ENCODE peak calls at places on chromosomes 16 and 17, in five cellular contexts. Y is endothelial cell; U is hepatic stellate cell; R is activated T-helper 9 cell treated with anti-CD3 and anti-CD28 coated beads, Interleukin-2, amount 50 U/mL, for 16 hours; Q is NCI-H460. H is an unnamed sample.

GRCh38 chr17:77909236-77909635 is 49.3 kb upstream of the TNRC6C start:
- DNase-seq in R (no peak), Y (no peak), U (no peak), Q (no peak), H (no peak)

GRCh38 chr17:70563301-70563820 is 394.0 kb downstream of the KCNJ2 start:
- DNase-seq in Q (no peak), Y (no peak), R (no peak), U (no peak), H (no peak)

GRCh38 chr17:6514371-6514770 is 42.0 kb downstream of the PITPNM3 start:
- DNase-seq in Q (no peak), U (no peak), R (no peak), Y (no peak), H (no peak)

GRCh38 chr17:80861892-80862291 is 129.7 kb upstream of the CHMP6 start:
- DNase-seq in R (peak), Q (no peak), Y (peak), U (peak), H (no peak)

GRCh38 chr17:81194941-81195901 is 27.5 kb downstream of the CEP131 start:
- DNase-seq in Q (no peak), U (no peak), R (no peak), Y (no peak), H (no peak)

GRCh38 chr16:27432600-27432957 is 30.6 kb downstream of the IL21R start:
- DNase-seq in R (no peak), Y (peak), U (peak), Q (no peak), H (peak)

GRCh38 chr17:14745122-14745521 is 444.2 kb downstream of the HS3ST3B1 start:
- DNase-seq in U (no peak), R (no peak), Q (no peak), Y (no peak), H (no peak)

GRCh38 chr16:48623304-48624016 is 13.5 kb upstream of the N4BP1 start:
- DNase-seq in R (peak), Q (peak), Y (peak), U (peak), H (peak)

GRCh38 chr16:88330971-88331890 is 51.5 kb upstream of the ZNF469 start:
- DNase-seq in R (no peak), U (no peak), Q (no peak), Y (no peak), H (no peak)

GRCh38 chr16:23835390-23836077 is at the start of gene PRKCB:
- DNase-seq in U (no peak), Q (peak), Y (peak), R (peak), H (peak)

GRCh38 chr16:50445603-50446250 is 76.9 kb upstream of the BRD7 start:
- DNase-seq in U (no peak), R (no peak), Q (no peak), Y (no peak), H (no peak)

GRCh38 chr17:17168401-17168800 is 37.7 kb downstream of the PLD6 start:
- DNase-seq in Q (no peak), R (no peak), Y (no peak), U (no peak), H (no peak)

GRCh38 chr16:4109250-4109736 is 6.9 kb downstream of the ADCY9 start:
- DNase-seq in R (no peak), Q (no peak), Y (no peak), U (no peak), H (no peak)

GRCh38 chr17:28612936-28613872 is 781 bp downstream of the RSKR start:
- DNase-seq in R (peak), Q (peak), U (peak), Y (peak), H (no peak)

GRCh38 chr16:48609453-48610023 is 442 bp downstream of the N4BP1 start:
- DNase-seq in Y (no peak), Q (peak), R (peak), U (no peak), H (peak)

GRCh38 chr17:17537311-17538099 is 41.3 kb upstream of the RASD1 start:
- DNase-seq in Q (no peak), Y (no peak), R (no peak), U (no peak), H (no peak)

GRCh38 chr17:21280081-21280518 is 4.4 kb upstream of the MAP2K3 start:
- DNase-seq in U (peak), R (peak), Q (peak), Y (peak), H (peak)

GRCh38 chr16:10782628-10783027 is 36.0 kb downstream of the TVP23A start:
- DNase-seq in R (no peak), Q (no peak), Y (no peak), U (no peak), H (no peak)

GRCh38 chr17:8153550-8153956 is 1.3 kb upstream of the PER1 start:
- DNase-seq in U (peak), Y (no peak), R (no peak), Q (no peak), H (peak)

GRCh38 chr16:4946917-4947316 is 10.0 kb upstream of the PPL start:
- DNase-seq in Y (no peak), R (no peak), Q (no peak), U (no peak), H (no peak)

GRCh38 chr17:41338961-41339485 is 11.6 kb downstream of the KRT33A start:
- DNase-seq in Q (no peak), R (no peak), U (no peak), Y (no peak), H (no peak)

GRCh38 chr17:8710766-8711165 is 33.9 kb downstream of the CCDC42 start:
- DNase-seq in R (no peak), Y (no peak), U (no peak), Q (no peak), H (no peak)

GRCh38 chr16:9055115-9055514 is 36.3 kb upstream of the HAPSTR1 start:
- DNase-seq in U (no peak), Q (no peak), R (no peak), Y (no peak), H (no peak)

GRCh38 chr17:37429442-37429841 is 22.8 kb downstream of the TADA2A start:
- DNase-seq in Q (no peak), Y (no peak), R (no peak), U (no peak), H (no peak)

GRCh38 chr17:39702901-39703893 is 3.3 kb downstream of the ERBB2 start:
- DNase-seq in U (no peak), R (no peak), Q (peak), Y (no peak), H (no peak)

GRCh38 chr17:32869345-32870026 is 7.4 kb downstream of the MYO1D start:
- DNase-seq in Y (no peak), Q (no peak), U (no peak), R (no peak), H (no peak)

GRCh38 chr16:58419241-58420012 is 27.2 kb downstream of the GINS3 start:
- DNase-seq in U (no peak), Q (no peak), Y (no peak), R (no peak), H (no peak)

GRCh38 chr17:31321481-31321880 is at the start of gene EVI2A:
- DNase-seq in R (peak), Y (no peak), U (peak), Q (no peak), H (no peak)

GRCh38 chr16:3480901-3481695 is 14.2 kb downstream of the C16orf90 start:
- DNase-seq in Y (no peak), U (no peak), R (no peak), Q (no peak), H (no peak)

GRCh38 chr17:16106161-16106891 is 106.7 kb downstream of the TTC19 start:
- DNase-seq in U (peak), R (no peak), Q (no peak), Y (no peak), H (no peak)

GRCh38 chr16:89442990-89443726 is 47.2 kb downstream of the ANKRD11 start:
- DNase-seq in Y (no peak), R (no peak), U (peak), Q (peak), H (peak)

GRCh38 chr17:30530346-30531025 is 53.3 kb downstream of the GOSR1 start:
- DNase-seq in R (no peak), Q (no peak), Y (no peak), U (peak), H (no peak)

GRCh38 chr17:20961551-20961950 is 81.3 kb downstream of the USP22 start:
- DNase-seq in Q (no peak), Y (no peak), R (no peak), U (no peak), H (no peak)

GRCh38 chr16:81740163-81740562 is 38.9 kb upstream of the PLCG2 start:
- DNase-seq in Y (no peak), Q (no peak), U (no peak), R (no peak), H (no peak)

GRCh38 chr17:77141846-77142449 is 1.2 kb downstream of the SEC14L1 start:
- DNase-seq in Q (no peak), R (no peak), U (no peak), Y (no peak), H (no peak)

GRCh38 chr16:74083582-74083981 is 213.0 kb upstream of the PSMD7 start:
- DNase-seq in Y (no peak), Q (no peak), R (no peak), U (no peak), H (no peak)

GRCh38 chr17:65572581-65573282 is 11.3 kb upstream of the AXIN2 start:
- DNase-seq in Y (no peak), R (no peak), Q (no peak), U (no peak), H (no peak)

GRCh38 chr17:77487677-77488530 is 347.1 kb downstream of the SEC14L1 start:
- DNase-seq in R (no peak), U (no peak), Q (no peak), Y (no peak), H (no peak)

GRCh38 chr17:77127735-77128361 is 12.9 kb upstream of the SEC14L1 start:
- DNase-seq in R (peak), Q (no peak), Y (no peak), U (no peak), H (peak)